ENCODE peak calls at places on chromosome 1, in four cellular contexts. X is uterus, B is HCT116, F is psoas muscle. G is an unnamed sample.

GRCh38 chr1:193058529-193059281 is 455 bp downstream of the UCHL5 start:
- DNase-seq in X (peak), B (no peak), F (no peak), G (peak)

GRCh38 chr1:11320153-11320936 is 47.3 kb downstream of the UBIAD1 start:
- DNase-seq in B (no peak), X (no peak), F (no peak), G (no peak)

GRCh38 chr1:166479052-166479631 is 312.3 kb upstream of the FAM78B start:
- DNase-seq in X (peak), B (peak), F (peak), G (peak)

GRCh38 chr1:164557270-164557669 is 1.7 kb upstream of the PBX1 start:
- DNase-seq in X (no peak), F (no peak), B (no peak), G (peak)

GRCh38 chr1:39575191-39576015 is 1.2 kb downstream of the PABPC4 start:
- DNase-seq in F (peak), X (peak), B (no peak), G (peak)

GRCh38 chr1:233909195-233909594 is 4.7 kb downstream of the SLC35F3 start:
- DNase-seq in B (peak), F (no peak), X (no peak), G (no peak)

GRCh38 chr1:7325254-7325653 is 445.8 kb upstream of the VAMP3 start:
- DNase-seq in B (no peak), F (no peak), X (no peak), G (no peak)

GRCh38 chr1:44832068-44832700 is 10.9 kb downstream of the PTCH2 start:
- DNase-seq in X (no peak), F (peak), B (no peak), G (no peak)

GRCh38 chr1:172266528-172267174 is 153.8 kb upstream of the C1orf105 start:
- DNase-seq in B (no peak), F (no peak), X (no peak), G (no peak)

GRCh38 chr1:111406325-111406768 is 21.2 kb downstream of the OVGP1 start:
- DNase-seq in F (no peak), X (no peak), B (no peak), G (peak)

GRCh38 chr1:92244376-92244775 is 26.7 kb downstream of the C1orf146 start:
- DNase-seq in F (no peak), X (no peak), B (no peak), G (no peak)

GRCh38 chr1:39900662-39901485 is 843 bp downstream of the MYCL start:
- DNase-seq in X (no peak), F (no peak), B (no peak), G (no peak)

GRCh38 chr1:156461781-156462647 is 38.6 kb downstream of the MEF2D start:
- DNase-seq in X (no peak), F (no peak), B (no peak), G (no peak)

GRCh38 chr1:156464335-156464734 is 36.2 kb downstream of the MEF2D start:
- DNase-seq in B (no peak), F (no peak), X (no peak), G (no peak)

GRCh38 chr1:156464825-156465452 is 35.6 kb downstream of the MEF2D start:
- DNase-seq in X (no peak), B (no peak), F (no peak), G (no peak)

GRCh38 chr1:156462954-156463795 is 37.4 kb downstream of the MEF2D start:
- DNase-seq in X (no peak), B (no peak), F (no peak), G (no peak)

GRCh38 chr1:156463874-156464273 is 36.7 kb downstream of the MEF2D start:
- DNase-seq in X (no peak), F (no peak), B (no peak), G (no peak)
- H3K27ac ChIP-seq in X (peak), F (peak), B (no peak), G (no peak)

GRCh38 chr1:26852701-26853100 is 10.2 kb upstream of the SFN start:
- DNase-seq in X (no peak), B (no peak), F (no peak), G (no peak)

GRCh38 chr1:26848947-26849774 is 13.8 kb upstream of the SFN start:
- DNase-seq in F (no peak), B (peak), X (peak), G (peak)

GRCh38 chr1:26853600-26853999 is 9.3 kb upstream of the SFN start:
- DNase-seq in F (no peak), X (no peak), B (no peak), G (no peak)

GRCh38 chr1:26853156-26853555 is 9.8 kb upstream of the SFN start:
- DNase-seq in B (peak), F (peak), X (peak), G (peak)

GRCh38 chr1:26851106-26851684 is 11.8 kb upstream of the SFN start:
- DNase-seq in B (no peak), F (no peak), X (no peak), G (no peak)
- TF ChIP-seq CTCF in B (no peak), F (no peak), X (no peak), G (peak)

DNA sequence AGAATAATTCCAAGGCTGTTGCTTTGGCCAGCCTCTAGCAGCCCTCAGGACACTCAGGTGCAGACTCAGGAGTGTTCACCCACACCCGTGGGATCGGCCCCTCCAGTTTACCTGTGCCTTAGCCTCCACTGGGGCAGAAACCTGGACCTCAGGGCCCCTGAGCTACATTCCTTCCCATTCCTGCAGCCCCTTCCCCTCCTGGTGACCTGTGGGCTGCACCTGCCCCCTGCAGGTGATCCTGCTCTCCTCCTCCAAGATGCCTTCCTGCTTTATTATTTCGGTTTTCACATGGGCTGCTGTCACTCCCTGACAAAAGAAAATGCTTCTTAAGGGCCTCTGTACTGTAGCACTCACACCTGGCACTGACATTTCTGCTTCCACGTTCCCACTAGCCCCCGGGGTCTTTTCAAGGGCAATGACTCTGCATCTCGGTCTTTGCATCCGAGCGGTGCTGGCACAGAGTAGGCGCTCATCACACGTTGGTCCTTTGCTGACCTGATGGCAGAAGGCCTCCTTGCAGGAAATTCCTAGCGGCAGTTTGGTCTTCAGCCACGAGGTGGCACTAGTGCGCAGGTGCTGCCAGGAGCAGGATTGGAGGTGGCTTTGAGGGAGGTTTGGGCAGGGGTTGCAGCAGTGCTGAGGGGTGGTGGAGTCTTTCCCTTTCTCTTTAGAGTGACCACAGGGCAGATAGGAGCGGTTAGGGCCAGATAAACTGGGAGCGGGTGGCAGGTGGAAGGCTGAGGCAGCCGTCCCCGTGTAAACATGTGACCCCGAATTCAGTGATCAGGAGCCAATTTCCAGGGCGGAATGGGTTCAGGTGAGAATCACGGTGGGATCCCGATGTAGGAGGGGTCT is 25.3 kb upstream of the ETV3 start:
- DNase-seq in B (peak), F (peak), X (peak), G (peak)
- H3K27ac ChIP-seq in B (no peak), F (no peak), X (no peak), G (no peak)

GRCh38 chr1:147669475-147670318 is 627 bp downstream of the ACP6 start:
- DNase-seq in B (no peak), X (peak), F (peak), G (peak)

GRCh38 chr1:147670319-147671003 is at the start of gene ACP6:
- DNase-seq in F (peak), B (peak), X (peak), G (peak)

GRCh38 chr1:147664206-147664605 is 6.1 kb downstream of the ACP6 start:
- DNase-seq in B (no peak), F (no peak), X (no peak), G (no peak)

DNA sequence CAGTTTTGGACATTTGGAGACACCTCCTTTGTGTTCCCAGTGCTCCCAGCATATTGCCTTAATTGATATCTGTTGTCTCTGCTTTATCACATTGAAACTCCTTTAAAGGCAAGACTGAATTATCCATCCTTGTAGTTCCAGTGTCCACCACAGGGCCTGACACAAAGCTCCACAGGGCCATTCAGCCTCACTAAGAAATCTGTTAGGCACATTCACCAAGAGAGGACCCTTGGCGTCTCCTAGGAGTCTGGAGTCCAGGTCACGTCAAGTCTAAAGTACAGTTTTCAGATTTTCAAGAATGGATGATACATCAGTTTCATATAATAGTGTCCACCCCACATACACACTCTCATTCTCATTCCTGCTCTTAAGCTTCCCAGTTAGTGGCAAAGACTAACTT is 4.8 kb downstream of the ACP6 start:
- DNase-seq in B (no peak), F (no peak), X (no peak), G (no peak)
- TF ChIP-seq CTCF in B (no peak), F (no peak), X (no peak), G (peak)